ENCODE peak calls at places on chromosome 13, in seven cellular contexts. A is breast epithelium; S is CD4-positive, alpha-beta T cell; B is effector memory CD4-positive, alpha-beta T cell; K is heart right ventricle; U is PC-9; G is neural progenitor cell. Q is an unnamed sample.

GRCh38 chr13:32212420-32212819 is 102.7 kb downstream of the ZAR1L start:
- DNase-seq in A (no peak), S (no peak), B (no peak), K (no peak), U (no peak), G (no peak), Q (no peak)

GRCh38 chr13:110425444-110425780 is 118.3 kb downstream of the COL4A2 start:
- DNase-seq in A (no peak), S (no peak), B (no peak), K (no peak), U (no peak), G (no peak), Q (no peak)

GRCh38 chr13:91144054-91144453 is 203.4 kb upstream of the MIR17HG start:
- DNase-seq in A (no peak), S (no peak), B (no peak), K (no peak), U (no peak), G (no peak), Q (no peak)

GRCh38 chr13:105159794-105160193 is 1375.7 kb downstream of the EFNB2 start:
- DNase-seq in A (no peak), S (no peak), B (no peak), K (no peak), U (no peak), G (no peak), Q (no peak)

GRCh38 chr13:65909501-65909900 is 1320.6 kb downstream of the PCDH9 start:
- DNase-seq in A (no peak), S (no peak), B (no peak), K (no peak), U (no peak), G (no peak), Q (no peak)

GRCh38 chr13:102726430-102726829 is 31.6 kb upstream of the METTL21C start:
- DNase-seq in A (no peak), S (no peak), B (no peak), K (no peak), U (no peak), G (no peak), Q (no peak)

GRCh38 chr13:73677041-73677589 is 457.1 kb downstream of the KLF12 start:
- DNase-seq in A (no peak), S (no peak), B (no peak), K (no peak), U (peak), G (no peak), Q (no peak)

GRCh38 chr13:90974249-90974954 is 373.1 kb upstream of the MIR17HG start:
- DNase-seq in A (no peak), S (no peak), B (no peak), K (no peak), U (no peak), G (no peak), Q (no peak)

GRCh38 chr13:76856141-76856571 is 30.0 kb downstream of the KCTD12 start:
- DNase-seq in A (no peak), S (no peak), B (no peak), K (no peak), U (no peak), G (no peak), Q (no peak)

GRCh38 chr13:103573446-103573845 is 507.2 kb upstream of the SLC10A2 start:
- DNase-seq in A (no peak), S (no peak), B (no peak), K (no peak), U (no peak), G (no peak), Q (no peak)

GRCh38 chr13:101545521-101545920 is 93.0 kb downstream of the ITGBL1 start:
- DNase-seq in A (no peak), S (no peak), B (no peak), K (no peak), U (no peak), G (no peak), Q (no peak)

GRCh38 chr13:42066542-42066941 is 18.1 kb downstream of the DGKH start:
- DNase-seq in A (no peak), S (no peak), B (no peak), K (no peak), U (no peak), G (no peak), Q (no peak)

GRCh38 chr13:102721800-102722231 is 27.0 kb upstream of the METTL21C start:
- DNase-seq in A (no peak), S (no peak), B (no peak), K (no peak), U (no peak), G (no peak), Q (no peak)

GRCh38 chr13:90498096-90498495 is 849.4 kb upstream of the MIR17HG start:
- DNase-seq in A (no peak), S (no peak), B (no peak), K (no peak), U (no peak), G (no peak), Q (no peak)

GRCh38 chr13:20847298-20847697 is 55.2 kb downstream of the XPO4 start:
- DNase-seq in A (no peak), S (no peak), B (no peak), K (no peak), U (no peak), G (no peak), Q (no peak)

GRCh38 chr13:28718538-28719226 is at the start of gene SLC46A3:
- DNase-seq in A (peak), S (peak), B (peak), K (peak), U (peak), G (peak), Q (peak)

GRCh38 chr13:28719227-28719562 is 425 bp upstream of the SLC46A3 start:
- DNase-seq in A (no peak), S (no peak), B (no peak), K (no peak), U (no peak), G (no peak), Q (no peak)

GRCh38 chr13:28717170-28717569 is 1.6 kb downstream of the SLC46A3 start:
- DNase-seq in A (no peak), S (no peak), B (no peak), K (no peak), U (no peak), G (no peak), Q (no peak)

GRCh38 chr13:28718186-28718537 is 608 bp downstream of the SLC46A3 start:
- DNase-seq in A (no peak), S (no peak), B (no peak), K (no peak), U (no peak), G (no peak), Q (no peak)

GRCh38 chr13:28719656-28720055 is 886 bp upstream of the SLC46A3 start:
- DNase-seq in A (no peak), S (no peak), B (no peak), K (no peak), U (no peak), G (no peak), Q (no peak)
- H3K27ac ChIP-seq in A (peak), S (no peak), B (no peak), K (peak), U (no peak), G (no peak), Q (peak)

DNA sequence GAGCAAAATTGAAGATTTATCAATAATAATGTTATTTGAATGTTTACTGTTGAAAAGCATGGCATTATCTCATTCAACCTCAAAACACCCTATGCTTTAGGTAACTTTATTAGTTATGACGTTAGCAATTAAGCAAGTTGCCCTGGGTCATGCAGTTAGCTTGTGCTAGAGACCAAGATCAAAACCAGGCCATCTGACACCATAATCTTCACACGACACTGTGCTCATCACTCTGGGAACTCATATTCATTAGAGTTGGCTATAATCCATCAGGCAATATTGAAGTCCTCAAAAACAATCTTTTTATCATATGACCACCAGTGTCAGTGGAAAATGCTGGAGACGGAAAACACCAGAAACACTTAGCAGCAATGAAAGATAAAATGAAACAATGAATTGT is 253.5 kb downstream of the PCDH20 start:
- DNase-seq in A (no peak), S (no peak), B (no peak), K (no peak), U (no peak), G (no peak), Q (no peak)
- H3K27ac ChIP-seq in A (no peak), S (no peak), B (no peak), K (peak), U (no peak), G (no peak), Q (peak)

DNA sequence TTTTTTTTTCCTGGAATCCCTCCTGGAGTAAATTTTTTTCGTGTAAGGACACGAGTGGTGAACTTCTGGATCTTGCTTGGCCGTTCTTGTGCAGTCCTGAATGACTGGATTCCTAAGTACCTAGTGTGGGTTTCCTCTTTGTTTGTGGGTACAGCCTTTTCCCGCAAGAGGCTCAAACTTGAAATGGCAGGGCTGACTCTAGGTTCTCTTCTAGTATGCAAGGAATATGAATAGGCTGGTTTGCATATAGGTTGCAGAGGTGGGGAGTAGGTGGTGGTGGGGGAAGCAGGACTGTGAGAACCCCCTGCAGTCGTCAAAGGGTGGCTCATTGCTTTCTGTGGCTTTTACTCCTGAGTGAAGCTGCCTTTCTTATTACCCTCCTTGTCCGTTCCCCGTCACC is 13.6 kb downstream of the UBAC2 start:
- DNase-seq in A (no peak), S (no peak), B (no peak), K (no peak), U (peak), G (no peak), Q (no peak)
- H3K27ac ChIP-seq in A (peak), S (peak), B (peak), K (peak), U (no peak), G (peak), Q (no peak)

GRCh38 chr13:107743523-107743922 is 471.8 kb downstream of the LIG4 start:
- DNase-seq in A (no peak), S (no peak), B (no peak), K (no peak), U (no peak), G (no peak), Q (no peak)
- H3K27ac ChIP-seq in A (no peak), S (no peak), B (no peak), K (no peak), U (no peak), G (no peak), Q (no peak)

GRCh38 chr13:19681517-19681916 is 48.1 kb downstream of the MPHOSPH8 start:
- DNase-seq in A (no peak), S (no peak), B (no peak), K (no peak), U (no peak), G (peak), Q (no peak)

GRCh38 chr13:19685034-19685433 is 51.6 kb downstream of the MPHOSPH8 start:
- DNase-seq in A (no peak), S (no peak), B (no peak), K (no peak), U (no peak), G (no peak), Q (no peak)

GRCh38 chr13:19680751-19681150 is 47.3 kb downstream of the MPHOSPH8 start:
- DNase-seq in A (no peak), S (no peak), B (no peak), K (no peak), U (no peak), G (no peak), Q (no peak)

GRCh38 chr13:19685445-19685844 is 52.0 kb downstream of the MPHOSPH8 start:
- DNase-seq in A (no peak), S (no peak), B (no peak), K (no peak), U (no peak), G (no peak), Q (no peak)
- H3K27ac ChIP-seq in A (no peak), S (no peak), B (no peak), K (no peak), U (no peak), G (no peak), Q (no peak)

GRCh38 chr13:50410921-50411712 is 395.9 kb downstream of the KCNRG start:
- DNase-seq in A (no peak), S (no peak), B (no peak), K (no peak), U (peak), G (no peak), Q (peak)
- H3K27ac ChIP-seq in A (no peak), S (no peak), B (no peak), K (peak), U (peak), G (no peak), Q (peak)

GRCh38 chr13:33624253-33624652 is 193.7 kb upstream of the RFC3 start:
- DNase-seq in A (no peak), S (no peak), B (no peak), K (no peak), U (no peak), G (no peak), Q (no peak)

GRCh38 chr13:33624740-33625139 is 193.2 kb upstream of the RFC3 start:
- DNase-seq in A (no peak), S (no peak), B (no peak), K (no peak), U (no peak), G (no peak), Q (no peak)

GRCh38 chr13:33628662-33629061 is 189.3 kb upstream of the RFC3 start:
- DNase-seq in A (no peak), S (no peak), B (no peak), K (no peak), U (no peak), G (no peak), Q (no peak)

GRCh38 chr13:33629610-33630009 is 188.3 kb upstream of the RFC3 start:
- DNase-seq in A (no peak), S (no peak), B (no peak), K (no peak), U (no peak), G (no peak), Q (no peak)

DNA sequence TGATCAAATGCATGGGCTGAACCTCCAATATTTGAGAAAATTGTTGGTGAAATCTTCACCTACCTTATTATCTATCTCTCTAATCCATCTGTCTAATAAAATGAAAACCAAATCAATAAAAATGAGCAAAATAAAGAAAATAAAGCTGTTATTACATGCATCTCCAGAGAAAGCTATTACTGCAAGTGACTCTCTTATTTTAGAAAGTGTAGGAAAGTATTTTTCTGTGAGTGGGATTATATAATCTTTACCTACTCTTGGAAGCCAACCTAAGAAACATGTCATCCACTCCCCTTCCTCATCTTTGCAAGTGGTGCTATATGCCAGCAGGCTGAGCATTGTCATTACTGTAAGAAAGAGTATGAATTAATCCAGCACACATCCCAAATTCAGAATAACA is 191.5 kb upstream of the RFC3 start:
- DNase-seq in A (no peak), S (no peak), B (no peak), K (no peak), U (no peak), G (no peak), Q (no peak)
- H3K27ac ChIP-seq in A (no peak), S (no peak), B (no peak), K (no peak), U (no peak), G (no peak), Q (no peak)

GRCh38 chr13:33279414-33279813 is 6.1 kb downstream of the STARD13 start:
- DNase-seq in A (no peak), S (no peak), B (no peak), K (no peak), U (no peak), G (no peak), Q (no peak)

GRCh38 chr13:33277351-33277750 is 8.2 kb downstream of the STARD13 start:
- DNase-seq in A (no peak), S (no peak), B (no peak), K (no peak), U (no peak), G (no peak), Q (no peak)

GRCh38 chr13:33276581-33276980 is 9.0 kb downstream of the STARD13 start:
- DNase-seq in A (no peak), S (no peak), B (no peak), K (no peak), U (no peak), G (no peak), Q (no peak)

GRCh38 chr13:33278923-33279322 is 6.6 kb downstream of the STARD13 start:
- DNase-seq in A (no peak), S (no peak), B (no peak), K (no peak), U (no peak), G (no peak), Q (no peak)

DNA sequence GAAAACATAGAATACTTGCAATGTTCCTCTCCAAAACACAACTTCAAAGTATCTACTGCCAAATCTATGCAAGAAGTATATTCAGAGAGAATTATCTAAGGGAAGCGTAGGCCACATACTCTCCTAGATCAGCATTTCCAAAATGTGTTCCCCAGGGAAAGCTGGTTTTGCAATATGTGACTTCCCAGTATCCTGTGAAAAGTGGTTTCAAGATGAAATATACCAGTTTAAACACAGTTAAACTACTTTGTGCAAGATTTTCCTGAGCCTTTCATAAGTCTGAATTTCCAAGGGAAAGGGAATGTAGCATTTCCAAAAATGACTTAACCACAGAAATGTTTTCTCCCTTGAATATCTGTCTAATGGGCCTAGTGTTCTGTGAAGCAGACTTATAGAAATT is 7.6 kb downstream of the STARD13 start:
- DNase-seq in A (no peak), S (no peak), B (no peak), K (no peak), U (no peak), G (no peak), Q (no peak)
- H3K27ac ChIP-seq in A (peak), S (no peak), B (no peak), K (peak), U (no peak), G (no peak), Q (peak)

GRCh38 chr13:37870489-37870845 is 895 bp upstream of the TRPC4 start:
- DNase-seq in A (no peak), S (no peak), B (no peak), K (no peak), U (no peak), G (no peak), Q (no peak)
- H3K27ac ChIP-seq in A (no peak), S (no peak), B (no peak), K (no peak), U (no peak), G (no peak), Q (no peak)